ENCODE peak calls at places on chromosomes 16 and 17, in six cellular contexts. One of them, this sample, is unnamed.

GRCh38 chr17:78997881-78998280 is 11.7 kb downstream of the CANT1 start:
- DNase-seq in OCI-M1: no peak
- DNase-seq in right cardiac atrium: peak; percentile 76
- DNase-seq in KBM-7: no peak
- DNase-seq in GDM1: no peak
- DNase-seq in PC-9: no peak
- DNase-seq in this sample: no peak

GRCh38 chr17:57861000-57861736 is 11.3 kb upstream of the MRPS23 start:
- DNase-seq in OCI-M1: peak; percentile 93
- DNase-seq in right cardiac atrium: peak; percentile 82
- DNase-seq in KBM-7: peak; percentile 93
- DNase-seq in PC-9: peak; percentile 89
- DNase-seq in GDM1: peak; percentile 80
- DNase-seq in this sample: peak; percentile 62

GRCh38 chr17:82753201-82753464 is 1.3 kb downstream of the TBCD start:
- DNase-seq in right cardiac atrium: no peak
- DNase-seq in PC-9: no peak
- DNase-seq in OCI-M1: no peak
- DNase-seq in KBM-7: no peak
- DNase-seq in GDM1: no peak
- DNase-seq in this sample: no peak

GRCh38 chr17:8019665-8020064 is 17.2 kb downstream of the GUCY2D start:
- DNase-seq in KBM-7: no peak
- DNase-seq in PC-9: no peak
- DNase-seq in right cardiac atrium: no peak
- DNase-seq in OCI-M1: no peak
- DNase-seq in GDM1: no peak
- DNase-seq in this sample: no peak

GRCh38 chr17:12659500-12659899 is 6.2 kb upstream of the MYOCD start:
- DNase-seq in KBM-7: no peak
- DNase-seq in GDM1: no peak
- DNase-seq in PC-9: no peak
- DNase-seq in right cardiac atrium: no peak
- DNase-seq in OCI-M1: no peak
- DNase-seq in this sample: no peak

GRCh38 chr16:80664798-80665197 is 124.0 kb downstream of the DYNLRB2 start:
- DNase-seq in OCI-M1: no peak
- DNase-seq in GDM1: no peak
- DNase-seq in KBM-7: no peak
- DNase-seq in right cardiac atrium: no peak
- DNase-seq in PC-9: no peak
- DNase-seq in this sample: no peak

GRCh38 chr17:81310963-81311550 is 15.9 kb upstream of the SLC38A10 start:
- DNase-seq in PC-9: no peak
- DNase-seq in right cardiac atrium: no peak
- DNase-seq in OCI-M1: no peak
- DNase-seq in KBM-7: no peak
- DNase-seq in GDM1: no peak
- DNase-seq in this sample: no peak

GRCh38 chr16:9185396-9185795 is 94.0 kb downstream of the HAPSTR1 start:
- DNase-seq in right cardiac atrium: no peak
- DNase-seq in PC-9: no peak
- DNase-seq in OCI-M1: no peak
- DNase-seq in KBM-7: no peak
- DNase-seq in GDM1: no peak
- DNase-seq in this sample: no peak

GRCh38 chr17:50630524-50631194 is 4.0 kb upstream of the ABCC3 start:
- DNase-seq in OCI-M1: peak; percentile 20
- DNase-seq in KBM-7: peak; percentile 49
- DNase-seq in PC-9: peak; percentile 68
- DNase-seq in GDM1: peak; percentile 37
- DNase-seq in right cardiac atrium: peak; percentile 73
- DNase-seq in this sample: peak; percentile 39

GRCh38 chr16:57815987-57816745 is 13.9 kb upstream of the KIFC3 start:
- DNase-seq in GDM1: peak; percentile 51
- DNase-seq in PC-9: peak; percentile 98
- DNase-seq in right cardiac atrium: peak; percentile 95
- DNase-seq in KBM-7: peak; percentile 66
- DNase-seq in OCI-M1: peak; percentile 25
- DNase-seq in this sample: peak; percentile 65

GRCh38 chr16:46757339-46758050 is 9.4 kb upstream of the MYLK3 start:
- DNase-seq in OCI-M1: no peak
- DNase-seq in KBM-7: no peak
- DNase-seq in right cardiac atrium: peak; percentile 89
- DNase-seq in PC-9: no peak
- DNase-seq in GDM1: no peak
- DNase-seq in this sample: no peak

GRCh38 chr16:27374794-27375499 is 27.0 kb upstream of the IL21R start:
- DNase-seq in OCI-M1: peak; percentile 98
- DNase-seq in right cardiac atrium: peak; percentile 86
- DNase-seq in PC-9: peak; percentile 60
- DNase-seq in KBM-7: peak; percentile 99
- DNase-seq in GDM1: peak; percentile 19
- DNase-seq in this sample: peak; percentile 74

GRCh38 chr16:28168991-28169554 is 42.7 kb downstream of the XPO6 start:
- DNase-seq in GDM1: no peak
- DNase-seq in OCI-M1: no peak
- DNase-seq in right cardiac atrium: no peak
- DNase-seq in PC-9: peak; percentile 25
- DNase-seq in KBM-7: no peak
- DNase-seq in this sample: no peak

GRCh38 chr17:73278465-73279453 is 17.1 kb upstream of the CPSF4L start:
- DNase-seq in GDM1: no peak
- DNase-seq in PC-9: no peak
- DNase-seq in right cardiac atrium: peak; percentile 80
- DNase-seq in KBM-7: peak; percentile 9
- DNase-seq in OCI-M1: no peak
- DNase-seq in this sample: no peak

GRCh38 chr16:48540222-48540900 is 69.6 kb downstream of the N4BP1 start:
- DNase-seq in KBM-7: no peak
- DNase-seq in OCI-M1: no peak
- DNase-seq in GDM1: no peak
- DNase-seq in right cardiac atrium: no peak
- DNase-seq in PC-9: no peak
- DNase-seq in this sample: no peak

GRCh38 chr17:54891176-54891821 is 9.4 kb upstream of the TOM1L1 start:
- DNase-seq in PC-9: peak; percentile 68
- DNase-seq in OCI-M1: peak; percentile 84
- DNase-seq in GDM1: no peak
- DNase-seq in KBM-7: peak; percentile 54
- DNase-seq in right cardiac atrium: no peak
- DNase-seq in this sample: peak; percentile 6

GRCh38 chr17:42679001-42679491 is 2.3 kb upstream of the PLEKHH3 start:
- DNase-seq in OCI-M1: peak; percentile 85
- DNase-seq in GDM1: no peak
- DNase-seq in right cardiac atrium: peak; percentile 72
- DNase-seq in PC-9: no peak
- DNase-seq in KBM-7: peak; percentile 53
- DNase-seq in this sample: peak; percentile 77

GRCh38 chr16:81530296-81530721 is 85.7 kb downstream of the CMIP start:
- DNase-seq in KBM-7: no peak
- DNase-seq in right cardiac atrium: no peak
- DNase-seq in GDM1: no peak
- DNase-seq in OCI-M1: no peak
- DNase-seq in PC-9: no peak
- DNase-seq in this sample: no peak

GRCh38 chr16:14013571-14014283 is 57.4 kb upstream of the MRTFB start:
- DNase-seq in OCI-M1: no peak
- DNase-seq in right cardiac atrium: no peak
- DNase-seq in KBM-7: no peak
- DNase-seq in PC-9: peak; percentile 95
- DNase-seq in GDM1: no peak
- DNase-seq in this sample: no peak

GRCh38 chr17:68054296-68054900 is 18.9 kb downstream of the KPNA2 start:
- DNase-seq in OCI-M1: no peak
- DNase-seq in KBM-7: no peak
- DNase-seq in right cardiac atrium: no peak
- DNase-seq in GDM1: no peak
- DNase-seq in PC-9: no peak
- DNase-seq in this sample: no peak

GRCh38 chr17:7836596-7837374 is 2.8 kb downstream of the KDM6B start:
- DNase-seq in OCI-M1: peak; percentile 100
- DNase-seq in right cardiac atrium: peak; percentile 96
- DNase-seq in GDM1: peak; percentile 84
- DNase-seq in PC-9: peak; percentile 75
- DNase-seq in KBM-7: peak; percentile 96
- DNase-seq in this sample: peak; percentile 84

GRCh38 chr17:36505171-36505570 is 18.7 kb downstream of the ZNHIT3 start:
- DNase-seq in right cardiac atrium: no peak
- DNase-seq in PC-9: no peak
- DNase-seq in OCI-M1: no peak
- DNase-seq in GDM1: no peak
- DNase-seq in KBM-7: no peak
- DNase-seq in this sample: no peak

GRCh38 chr16:20918486-20919239 is 18.1 kb downstream of the LYRM1 start:
- DNase-seq in PC-9: no peak
- DNase-seq in OCI-M1: peak; percentile 91
- DNase-seq in KBM-7: no peak
- DNase-seq in GDM1: no peak
- DNase-seq in right cardiac atrium: peak; percentile 82
- DNase-seq in this sample: no peak

GRCh38 chr16:85257483-85257882 is 145.2 kb upstream of the CIBAR2 start:
- DNase-seq in right cardiac atrium: no peak
- DNase-seq in GDM1: no peak
- DNase-seq in KBM-7: no peak
- DNase-seq in PC-9: no peak
- DNase-seq in OCI-M1: no peak
- DNase-seq in this sample: no peak

GRCh38 chr16:34802848-34803599 is 1343.6 kb downstream of the TP53TG3F start:
- DNase-seq in right cardiac atrium: peak; percentile 17
- DNase-seq in KBM-7: no peak
- DNase-seq in GDM1: no peak
- DNase-seq in PC-9: no peak
- DNase-seq in OCI-M1: no peak
- DNase-seq in this sample: no peak

GRCh38 chr17:7888184-7888920 is at the start of gene CHD3:
- DNase-seq in GDM1: no peak
- DNase-seq in KBM-7: no peak
- DNase-seq in OCI-M1: no peak
- DNase-seq in right cardiac atrium: peak; percentile 58
- DNase-seq in PC-9: peak; percentile 84
- DNase-seq in this sample: no peak

GRCh38 chr17:8002646-8003593 is 505 bp downstream of the GUCY2D start:
- DNase-seq in GDM1: no peak
- DNase-seq in OCI-M1: no peak
- DNase-seq in PC-9: no peak
- DNase-seq in KBM-7: no peak
- DNase-seq in right cardiac atrium: no peak
- DNase-seq in this sample: no peak

GRCh38 chr16:86578056-86578455 is 293 bp upstream of the FOXL1 start:
- DNase-seq in PC-9: no peak
- DNase-seq in GDM1: no peak
- DNase-seq in right cardiac atrium: no peak
- DNase-seq in OCI-M1: no peak
- DNase-seq in KBM-7: no peak
- DNase-seq in this sample: no peak

GRCh38 chr16:27724491-27724878 is 174.5 kb downstream of the KATNIP start:
- DNase-seq in PC-9: no peak
- DNase-seq in GDM1: no peak
- DNase-seq in KBM-7: no peak
- DNase-seq in OCI-M1: no peak
- DNase-seq in right cardiac atrium: peak; percentile 78
- DNase-seq in this sample: no peak

GRCh38 chr16:8816967-8817662 is 19.5 kb downstream of the PMM2 start:
- DNase-seq in PC-9: no peak
- DNase-seq in GDM1: no peak
- DNase-seq in right cardiac atrium: no peak
- DNase-seq in OCI-M1: no peak
- DNase-seq in KBM-7: no peak
- DNase-seq in this sample: peak; percentile 58

GRCh38 chr17:61394630-61395408 is 4.8 kb upstream of the TBX2 start:
- DNase-seq in OCI-M1: no peak
- DNase-seq in GDM1: no peak
- DNase-seq in right cardiac atrium: no peak
- DNase-seq in KBM-7: no peak
- DNase-seq in PC-9: no peak
- DNase-seq in this sample: no peak

This sample was measured in DND-41.